ENCODE peak calls at places on chromosomes 5 and 9, in eight cellular contexts. G, O, C, L, D, P, W and J are unnamed samples.

GRCh38 chr5:2996248-2996647 is 244.8 kb upstream of the IRX2 start:
- DNase-seq in W (no peak), O (no peak), P (no peak), L (no peak), G (no peak), C (no peak), D (no peak), J (no peak)

GRCh38 chr5:35198096-35198495 is 32.2 kb downstream of the PRLR start:
- DNase-seq in W (no peak), L (peak; percentile 24), C (no peak), O (peak; percentile 47), P (no peak), G (no peak), D (no peak), J (no peak)

GRCh38 chr9:70466976-70467551 is 52.6 kb upstream of the KLF9 start:
- DNase-seq in G (no peak), D (no peak), P (no peak), L (no peak), W (no peak), C (no peak), O (peak; percentile 38), J (no peak)

GRCh38 chr9:21110708-21111576 is 30.7 kb downstream of the IFNW1 start:
- DNase-seq in W (peak; percentile 70), P (no peak), D (peak; percentile 44), C (no peak), L (peak; percentile 61), G (peak; percentile 77), O (peak; percentile 74), J (peak; percentile 92)

GRCh38 chr9:4662108-4662988 is at the start of gene PLPP6:
- DNase-seq in G (peak; percentile 91), C (peak; percentile 90), L (peak; percentile 86), P (peak; percentile 76), W (peak; percentile 80), O (peak; percentile 76), D (peak; percentile 52), J (peak; percentile 93)

GRCh38 chr9:78562021-78562420 is 265.1 kb downstream of the PSAT1 start:
- DNase-seq in W (no peak), P (no peak), L (no peak), D (no peak), O (no peak), C (no peak), G (no peak), J (no peak)

GRCh38 chr5:136992796-136993489 is 506.2 kb downstream of the SPOCK1 start:
- DNase-seq in D (no peak), C (no peak), W (no peak), O (no peak), P (no peak), G (no peak), L (no peak), J (no peak)

GRCh38 chr5:152542741-152543140 is 137.7 kb upstream of the NMUR2 start:
- DNase-seq in L (no peak), D (no peak), C (no peak), W (no peak), G (no peak), P (no peak), O (no peak), J (peak; percentile 19)

GRCh38 chr5:42583322-42583721 is 160.1 kb downstream of the GHR start:
- DNase-seq in D (peak; percentile 2), W (peak; percentile 37), C (no peak), P (peak; percentile 69), L (peak; percentile 64), G (peak; percentile 58), O (peak; percentile 59), J (peak; percentile 65)

GRCh38 chr5:174328626-174329299 is 283.3 kb downstream of the NSG2 start:
- DNase-seq in L (no peak), W (no peak), O (no peak), D (no peak), C (no peak), P (no peak), G (no peak), J (no peak)

GRCh38 chr9:95754533-95755420 is 120.7 kb upstream of the ERCC6L2 start:
- DNase-seq in D (no peak), O (no peak), C (peak; percentile 50), P (no peak), W (no peak), L (no peak), G (no peak), J (no peak)

GRCh38 chr5:90022002-90022710 is 387.4 kb downstream of the CETN3 start:
- DNase-seq in L (no peak), W (no peak), C (no peak), P (no peak), D (no peak), G (no peak), O (peak; percentile 17), J (no peak)

GRCh38 chr5:119342414-119342813 is 13.4 kb upstream of the TNFAIP8 start:
- DNase-seq in D (no peak), O (no peak), W (no peak), C (no peak), L (no peak), G (no peak), P (no peak), J (no peak)

GRCh38 chr5:33933723-33934544 is 2.3 kb upstream of the RXFP3 start:
- DNase-seq in C (no peak), W (no peak), D (peak; percentile 77), G (no peak), L (no peak), O (no peak), P (no peak), J (no peak)

GRCh38 chr5:178786859-178787499 is 56.5 kb upstream of the ZNF354A start:
- DNase-seq in O (no peak), C (no peak), D (no peak), L (peak; percentile 28), W (no peak), G (peak; percentile 86), P (no peak), J (peak; percentile 21)

GRCh38 chr9:114155263-114155966 is at the start of gene COL27A1:
- DNase-seq in C (peak; percentile 49), G (peak; percentile 76), P (peak; percentile 92), W (peak; percentile 19), D (no peak), L (peak; percentile 70), O (peak; percentile 81), J (peak; percentile 86)

GRCh38 chr5:18091758-18092157 is 457.5 kb downstream of the TAF11L14 start:
- DNase-seq in D (no peak), G (no peak), W (no peak), C (no peak), P (no peak), L (no peak), O (no peak), J (no peak)

GRCh38 chr9:71223953-71224538 is 102.6 kb upstream of the TRPM3 start:
- DNase-seq in C (no peak), L (peak; percentile 7), O (peak; percentile 25), P (no peak), G (no peak), D (no peak), W (no peak), J (no peak)

GRCh38 chr9:4980046-4980727 is 4.9 kb upstream of the JAK2 start:
- DNase-seq in L (no peak), C (no peak), W (no peak), O (no peak), G (no peak), P (no peak), D (no peak), J (no peak)

GRCh38 chr9:114696814-114697544 is 15.0 kb upstream of the TEX48 start:
- DNase-seq in G (no peak), O (no peak), L (no peak), P (no peak), D (peak; percentile 65), W (no peak), C (no peak), J (no peak)

GRCh38 chr9:135958485-135958884 is 2.7 kb downstream of the UBAC1 start:
- DNase-seq in W (no peak), G (no peak), D (no peak), O (no peak), P (no peak), C (no peak), L (no peak), J (no peak)

DNA sequence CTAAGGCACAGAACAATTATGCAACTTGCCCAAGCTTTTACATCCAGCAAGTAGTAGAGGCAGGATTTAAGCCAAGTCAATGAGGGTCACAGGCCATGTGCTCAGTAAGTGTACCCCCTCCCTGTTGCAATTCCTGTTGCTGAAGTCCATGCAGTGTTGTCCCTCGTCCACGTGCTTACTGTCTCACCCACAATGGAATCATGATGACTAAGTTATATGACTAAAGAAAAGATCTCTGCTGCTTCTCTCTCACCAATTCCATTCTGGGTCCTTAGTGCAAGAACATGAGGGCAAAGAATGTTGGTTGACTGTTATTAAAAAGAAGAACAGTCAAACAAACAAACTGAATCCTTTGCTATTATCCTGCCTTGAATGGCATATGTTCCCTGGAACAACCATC is 233.6 kb upstream of the SLC24A2 start:
- DNase-seq in D (no peak), G (no peak), O (peak; percentile 15), L (no peak), P (no peak), C (no peak), W (no peak), J (no peak)
- TF ChIP-seq MAX in D (no peak), G (no peak), O (peak; percentile 67), L (no peak), P (no peak), C (no peak), W (no peak), J (peak; percentile 64)

GRCh38 chr9:36258170-36258988 is at the start of gene GNE:
- DNase-seq in D (peak; percentile 78), W (peak; percentile 80), L (peak; percentile 89), O (peak; percentile 95), P (peak; percentile 92), C (peak; percentile 64), G (peak; percentile 96), J (peak; percentile 92)
- TF ChIP-seq POLR2A in D (peak; percentile 96), W (peak; percentile 28), L (peak; percentile 98), O (peak; percentile 83), P (peak; percentile 91), C (peak; percentile 72), G (peak; percentile 92), J (peak; percentile 74)

DNA sequence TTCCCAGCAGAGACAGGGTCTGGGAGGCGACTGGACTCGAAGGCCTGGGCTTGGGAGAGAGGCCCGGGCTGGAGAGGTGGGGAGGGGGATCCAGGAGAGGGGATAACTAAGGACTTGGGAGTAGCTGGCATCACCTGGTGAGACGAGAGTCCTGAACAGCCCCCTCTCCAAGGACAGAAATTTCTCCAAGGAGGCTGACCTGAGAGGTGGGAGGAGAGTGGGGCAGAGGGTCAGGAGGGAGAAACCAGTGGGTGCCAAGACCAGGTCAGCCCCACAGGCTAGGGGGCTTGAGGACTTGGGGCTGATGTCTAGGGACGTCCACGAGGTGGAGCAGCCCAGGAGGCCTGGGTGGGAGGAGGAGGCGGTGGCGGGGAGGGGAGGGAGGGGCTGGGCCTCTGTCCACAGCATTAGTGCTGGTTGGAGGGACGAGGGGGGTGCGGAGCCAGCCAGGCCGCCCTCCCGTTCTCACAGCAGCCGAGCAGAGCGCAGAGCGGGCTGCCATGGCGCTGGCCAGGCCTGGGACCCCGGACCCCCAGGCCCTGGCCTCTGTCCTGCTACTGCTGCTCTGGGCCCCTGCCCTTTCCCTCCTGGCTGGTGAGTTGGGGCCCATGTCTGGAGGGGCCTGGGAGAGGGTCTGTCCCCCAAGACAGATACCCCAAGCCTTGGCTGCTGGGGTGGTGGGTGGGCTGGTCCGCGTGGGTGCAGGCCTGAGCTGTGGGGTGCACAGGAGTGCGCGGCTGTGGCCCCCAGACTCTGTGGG is at the start of gene CRB2:
- DNase-seq in W (no peak), C (peak; percentile 58), L (peak; percentile 54), D (no peak), P (peak; percentile 88), G (peak; percentile 33), O (no peak), J (peak; percentile 41)
- TF ChIP-seq CTCF in W (no peak), C (peak; percentile 13), L (peak; percentile 69), D (no peak), P (peak; percentile 42), G (no peak), O (no peak), J (no peak)

GRCh38 chr5:142701673-142702311 is 15.9 kb upstream of the FGF1 start:
- DNase-seq in O (no peak), D (no peak), L (no peak), G (no peak), P (no peak), W (no peak), C (no peak), J (no peak)
- TF ChIP-seq MAX in O (no peak), D (no peak), L (no peak), G (no peak), P (no peak), W (no peak), C (no peak), J (no peak)